ENCODE peak calls at places on chromosomes 5 and 9, in four cellular contexts. D is GM12878, A is SK-N-SH, X is H1. L is an unnamed sample. For H3K9me3, the result is how much of the 10 kb centered on the place peaks cover.

GRCh38 chr5:173463207-173463606 is 135.0 kb upstream of the STC2 start:
- DNase-seq in A (no peak), D (no peak), X (no peak), L (no peak)

GRCh38 chr9:106697799-106698591 is 165.0 kb upstream of the ZNF462 start:
- DNase-seq in X (no peak), A (peak), D (no peak), L (no peak)

GRCh38 chr5:134543820-134544692 is 18.6 kb downstream of the JADE2 start:
- DNase-seq in A (no peak), D (no peak), X (no peak), L (no peak)

GRCh38 chr5:125232779-125233230 is 486.4 kb upstream of the ZNF608 start:
- DNase-seq in X (no peak), A (peak), D (no peak), L (no peak)

GRCh38 chr5:160869962-160870521 is 18.0 kb upstream of the ATP10B start:
- DNase-seq in X (no peak), D (no peak), A (no peak), L (no peak)

GRCh38 chr5:175464414-175465233 is 13.7 kb upstream of the SFXN1 start:
- DNase-seq in A (peak), X (peak), D (no peak), L (no peak)

GRCh38 chr5:81817980-81818379 is 67.1 kb upstream of the SSBP2 start:
- DNase-seq in D (no peak), X (no peak), A (no peak), L (no peak)

GRCh38 chr9:71609453-71609840 is 158.9 kb downstream of the CEMIP2 start:
- DNase-seq in A (no peak), D (no peak), X (no peak), L (no peak)

GRCh38 chr9:14158911-14159310 is 155.0 kb downstream of the NFIB start:
- DNase-seq in X (no peak), A (no peak), D (no peak), L (no peak)

GRCh38 chr5:133700251-133700650 is 87.9 kb upstream of the FSTL4 start:
- DNase-seq in X (no peak), A (no peak), D (no peak), L (no peak)

GRCh38 chr9:78909566-78909965 is 612.6 kb downstream of the PSAT1 start:
- DNase-seq in D (no peak), X (no peak), A (no peak), L (no peak)

GRCh38 chr9:121299125-121299466 is 31.1 kb downstream of the GSN start:
- DNase-seq in A (no peak), X (peak), D (no peak), L (no peak)

GRCh38 chr9:6894135-6894534 is 136.4 kb downstream of the KDM4C start:
- DNase-seq in A (no peak), X (no peak), D (peak), L (no peak)

GRCh38 chr9:27421567-27421966 is 102.5 kb upstream of the IFNK start:
- DNase-seq in A (no peak), X (no peak), D (no peak), L (no peak)

GRCh38 chr5:104628906-104629305 is 1066.3 kb upstream of the NUDT12 start:
- DNase-seq in X (no peak), A (no peak), D (no peak), L (no peak)

GRCh38 chr5:178839319-178839704 is 20.4 kb upstream of the ZNF354B start:
- DNase-seq in X (peak), D (no peak), A (peak), L (peak)

GRCh38 chr5:82044015-82044414 is 72.2 kb downstream of the ATG10 start:
- DNase-seq in A (no peak), X (no peak), D (no peak), L (no peak)

GRCh38 chr9:5425006-5425628 is 12.6 kb downstream of the PLGRKT start:
- DNase-seq in A (peak), D (peak), X (no peak), L (no peak)

GRCh38 chr9:130870491-130871381 is 25.9 kb downstream of the QRFP start:
- DNase-seq in D (peak), A (no peak), X (no peak), L (no peak)

GRCh38 chr9:20355022-20355421 is 267.3 kb downstream of the MLLT3 start:
- DNase-seq in X (no peak), D (no peak), A (peak), L (no peak)

GRCh38 chr9:20353931-20354652 is 268.2 kb downstream of the MLLT3 start:
- DNase-seq in A (no peak), D (no peak), X (no peak), L (no peak)

GRCh38 chr9:20358201-20358600 is 264.1 kb downstream of the MLLT3 start:
- DNase-seq in A (no peak), D (no peak), X (no peak), L (no peak)

GRCh38 chr9:20357207-20357503 is 265.1 kb downstream of the MLLT3 start:
- DNase-seq in A (no peak), D (no peak), X (no peak), L (no peak)

GRCh38 chr9:20356392-20357206 is 265.7 kb downstream of the MLLT3 start:
- DNase-seq in D (peak), A (peak), X (peak), L (peak)
- TF ChIP-seq YY1 in D (peak), A (peak), X (peak), L (no peak)

DNA sequence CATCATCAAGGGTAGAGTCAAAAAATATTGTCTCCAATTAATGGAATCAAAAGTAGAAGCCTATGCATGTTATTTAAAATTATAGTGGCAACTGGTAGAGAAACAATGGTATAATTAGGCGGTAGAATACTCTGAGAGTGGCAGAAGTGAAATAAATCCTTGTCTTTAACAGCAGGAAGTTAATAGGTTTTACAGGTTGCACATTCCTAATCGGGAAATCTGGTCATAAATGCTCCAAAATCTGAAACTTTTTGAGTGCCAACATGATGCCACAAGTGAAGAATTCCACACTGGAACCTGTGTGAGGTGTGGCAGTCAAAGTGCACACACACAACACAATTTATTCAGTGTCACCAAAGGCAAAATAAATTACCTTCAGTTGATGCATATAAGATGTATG is 433.4 kb downstream of the TAF11L14 start:
- DNase-seq in A (no peak), D (no peak), X (no peak), L (no peak)
- H3K9me3 ChIP-seq in A (under half), D (under half), X (under half), L (under half)

GRCh38 chr9:133685653-133686504 is 49.7 kb downstream of the DBH start:
- DNase-seq in A (no peak), X (no peak), D (no peak), L (no peak)

GRCh38 chr9:133682961-133683493 is 46.9 kb downstream of the DBH start:
- DNase-seq in X (no peak), A (no peak), D (no peak), L (no peak)

GRCh38 chr9:133684461-133685361 is 48.5 kb downstream of the DBH start:
- DNase-seq in X (no peak), A (no peak), D (no peak), L (no peak)

GRCh38 chr9:133681658-133682306 is 45.6 kb downstream of the DBH start:
- DNase-seq in D (no peak), X (no peak), A (no peak), L (no peak)

DNA sequence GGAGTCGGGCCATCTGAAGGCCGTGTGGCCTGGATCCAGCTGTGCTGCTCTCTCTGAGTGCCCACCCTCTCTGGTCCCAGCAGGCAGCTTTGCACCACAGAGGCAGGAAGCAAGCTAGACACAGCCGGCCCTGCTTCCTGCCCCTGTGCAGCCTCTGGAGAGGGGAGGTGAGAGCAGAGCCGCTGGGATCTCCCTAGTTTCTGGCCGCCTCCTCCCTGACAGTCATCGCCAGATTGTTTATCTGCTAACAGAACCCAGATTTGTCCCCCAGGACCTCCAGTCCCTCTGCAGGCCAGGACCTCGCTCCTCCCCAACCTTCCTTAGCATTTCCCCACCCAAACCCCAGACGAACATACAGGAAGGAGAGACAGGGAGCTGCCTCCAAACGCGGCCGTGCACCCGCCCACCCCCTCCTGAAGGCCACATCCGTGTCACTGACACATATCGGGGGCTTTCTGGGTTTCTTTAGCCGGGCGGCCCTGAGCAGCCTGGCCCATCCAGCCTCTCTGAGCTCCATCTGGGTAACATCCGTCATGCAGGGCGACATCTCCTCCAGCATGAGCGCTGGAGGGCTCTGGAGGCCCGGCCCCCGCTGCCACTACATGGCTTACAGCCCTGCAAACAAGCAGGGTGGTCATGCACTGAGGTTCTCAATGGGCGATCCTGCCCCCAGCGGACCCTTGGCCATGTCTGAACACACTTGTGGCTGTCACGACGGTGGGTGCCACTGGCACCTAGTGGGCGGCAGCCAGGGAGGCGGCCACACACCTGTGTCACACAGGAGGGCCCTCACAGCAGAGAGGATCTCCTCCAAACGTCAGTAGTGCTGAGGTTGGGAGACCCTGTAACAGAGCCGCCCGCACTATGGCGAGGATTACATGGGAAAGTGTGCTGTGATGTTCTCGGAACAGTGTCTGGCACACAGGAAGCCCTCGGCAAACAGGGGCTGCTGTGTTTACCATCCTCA is 47.6 kb downstream of the DBH start:
- DNase-seq in A (peak), X (no peak), D (no peak), L (no peak)
- TF ChIP-seq YY1 in A (no peak), X (no peak), D (no peak), L (no peak)

GRCh38 chr5:150946351-150946905 is 41.6 kb upstream of the ZNF300 start:
- DNase-seq in D (no peak), X (no peak), A (peak), L (no peak)

GRCh38 chr5:150945501-150945900 is 40.7 kb upstream of the ZNF300 start:
- DNase-seq in X (no peak), A (no peak), D (no peak), L (no peak)

GRCh38 chr5:150948539-150948938 is 43.8 kb upstream of the ZNF300 start:
- DNase-seq in D (no peak), A (no peak), X (no peak), L (no peak)

GRCh38 chr5:150945947-150946346 is 41.2 kb upstream of the ZNF300 start:
- DNase-seq in A (peak), X (no peak), D (no peak), L (no peak)
- H3K9me3 ChIP-seq in A (under half), X (half or more), D (under half), L (under half)

GRCh38 chr5:59745422-59745863 is 148.1 kb downstream of the PDE4D start:
- DNase-seq in X (no peak), D (no peak), A (no peak), L (no peak)
- TF ChIP-seq YY1 in X (no peak), D (no peak), A (no peak), L (no peak)